ENCODE peak calls at places on chromosomes 6 and 20, in four cellular contexts. K is NT2/D1, A is small intestine, T is right cardiac atrium. N is an unnamed sample.

GRCh38 chr20:3710027-3710426 is 2.4 kb downstream of the SIGLEC1 start:
- DNase-seq in K (no peak), A (no peak), T (peak; percentile 36), N (no peak)

GRCh38 chr6:71768356-71768755 is 118.0 kb upstream of the RIMS1 start:
- DNase-seq in K (no peak), A (no peak), T (no peak), N (no peak)

GRCh38 chr6:19714415-19715165 is 122.6 kb upstream of the ID4 start:
- DNase-seq in K (no peak), A (no peak), T (no peak), N (no peak)

GRCh38 chr6:17872908-17873307 is 114.5 kb downstream of the KIF13A start:
- DNase-seq in K (no peak), A (no peak), T (no peak), N (no peak)

GRCh38 chr20:20466341-20466879 is 98.5 kb downstream of the INSM1 start:
- DNase-seq in K (no peak), A (no peak), T (no peak), N (no peak)

GRCh38 chr6:44942201-44942600 is 385.9 kb upstream of the RUNX2 start:
- DNase-seq in K (no peak), A (no peak), T (no peak), N (no peak)

GRCh38 chr6:142537612-142538478 is 236.0 kb downstream of the ADGRG6 start:
- DNase-seq in K (peak; percentile 15), A (peak; percentile 10), T (no peak), N (peak; percentile 11)

GRCh38 chr6:16690244-16691142 is 70.8 kb downstream of the ATXN1 start:
- DNase-seq in K (no peak), A (no peak), T (no peak), N (no peak)

GRCh38 chr6:96604420-96604819 is 41.5 kb downstream of the FHL5 start:
- DNase-seq in K (no peak), A (no peak), T (no peak), N (no peak)

GRCh38 chr20:58722379-58722778 is 29.8 kb downstream of the NPEPL1 start:
- DNase-seq in K (no peak), A (no peak), T (no peak), N (no peak)

GRCh38 chr6:37967651-37968050 is 148.1 kb downstream of the ZFAND3 start:
- DNase-seq in K (no peak), A (no peak), T (no peak), N (no peak)

GRCh38 chr6:14121936-14122344 is 4.4 kb downstream of the CD83 start:
- DNase-seq in K (no peak), A (no peak), T (no peak), N (no peak)

GRCh38 chr6:130381459-130382380 is 15.9 kb downstream of the TMEM200A start:
- DNase-seq in K (no peak), A (peak; percentile 56), T (no peak), N (no peak)

GRCh38 chr6:31707701-31708100 is 1.0 kb downstream of the LY6G6F start:
- DNase-seq in K (no peak), A (no peak), T (no peak), N (no peak)

GRCh38 chr20:50776122-50776795 is 18.6 kb upstream of the BCAS4 start:
- DNase-seq in K (no peak), A (no peak), T (no peak), N (no peak)

GRCh38 chr6:72826744-72827438 is 205.0 kb downstream of the KCNQ5 start:
- DNase-seq in K (no peak), A (no peak), T (no peak), N (no peak)

GRCh38 chr6:137870744-137871247 is 3.7 kb downstream of the TNFAIP3 start:
- DNase-seq in K (no peak), A (no peak), T (no peak), N (no peak)

GRCh38 chr20:16115891-16116577 is 457.2 kb downstream of the KIF16B start:
- DNase-seq in K (no peak), A (no peak), T (no peak), N (no peak)

GRCh38 chr20:33463332-33464101 is 20.0 kb upstream of the SNTA1 start:
- DNase-seq in K (no peak), A (no peak), T (no peak), N (no peak)

GRCh38 chr6:43900560-43901329 is 130.7 kb downstream of the VEGFA start:
- DNase-seq in K (no peak), A (peak; percentile 40), T (no peak), N (no peak)

GRCh38 chr6:35049885-35050284 is 91.3 kb downstream of the TCP11 start:
- DNase-seq in K (no peak), A (peak; percentile 33), T (peak; percentile 35), N (no peak)
- H3K4me3 ChIP-seq in K (no peak overlapping the region), A (no peak overlapping the region), T (no peak overlapping the region), N (no peak overlapping the region)

GRCh38 chr20:47221036-47221625 is 135.4 kb downstream of the ZMYND8 start:
- DNase-seq in K (no peak), A (no peak), T (no peak), N (no peak)
- H3K4me1 ChIP-seq in K (peaks cover 4% of the 10 kb centered on the region), A (no peaks in the 10 kb centered on the region), T (no peaks in the 10 kb centered on the region), N (no peaks in the 10 kb centered on the region)

GRCh38 chr6:36216559-36216958 is 20.0 kb downstream of the BRPF3 start:
- DNase-seq in K (no peak), A (peak; percentile 47), T (no peak), N (no peak)

GRCh38 chr6:36220211-36220610 is 23.7 kb downstream of the BRPF3 start:
- DNase-seq in K (no peak), A (peak; percentile 31), T (no peak), N (no peak)

GRCh38 chr6:36222924-36223323 is 26.4 kb downstream of the BRPF3 start:
- DNase-seq in K (no peak), A (peak; percentile 55), T (no peak), N (no peak)

GRCh38 chr6:36221674-36222073 is 25.1 kb downstream of the BRPF3 start:
- DNase-seq in K (no peak), A (peak; percentile 28), T (no peak), N (no peak)

DNA sequence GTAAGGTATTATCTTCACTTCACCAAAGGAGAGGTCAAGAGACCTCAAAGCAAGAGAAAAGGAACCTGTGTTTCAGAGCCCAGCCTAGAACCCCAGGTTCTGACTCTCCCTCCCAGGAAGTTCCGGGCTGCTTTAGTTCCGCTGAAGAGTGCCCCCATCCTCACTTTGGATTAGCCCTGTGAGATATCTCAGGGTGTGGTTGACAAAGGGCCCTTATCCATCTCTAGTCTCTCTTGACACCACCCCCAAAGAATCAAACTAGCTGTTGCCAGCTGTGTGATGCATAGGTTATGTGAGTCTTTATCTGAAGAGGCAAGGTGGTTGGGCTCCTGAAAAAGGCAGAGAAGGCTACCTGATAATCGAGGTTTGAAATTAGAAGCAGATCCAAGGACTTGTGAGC is 20.6 kb downstream of the BRPF3 start:
- DNase-seq in K (no peak), A (no peak), T (no peak), N (no peak)
- H3K4me3 ChIP-seq in K (no peak overlapping the region), A (no peak overlapping the region), T (no peak overlapping the region), N (no peak overlapping the region)

GRCh38 chr6:42369568-42369967 is 82.2 kb downstream of the TRERF1 start:
- DNase-seq in K (no peak), A (peak; percentile 80), T (no peak), N (no peak)
- H3K4me1 ChIP-seq in K (peaks cover 2% of the 10 kb centered on the region), A (no peaks in the 10 kb centered on the region), T (peaks cover 5% of the 10 kb centered on the region), N (no peaks in the 10 kb centered on the region)

GRCh38 chr6:109183109-109183508 is 87.8 kb downstream of the CEP57L1 start:
- DNase-seq in K (no peak), A (peak; percentile 41), T (no peak), N (no peak)
- H3K4me3 ChIP-seq in K (no peak overlapping the region), A (no peak overlapping the region), T (no peak overlapping the region), N (no peak overlapping the region)

DNA sequence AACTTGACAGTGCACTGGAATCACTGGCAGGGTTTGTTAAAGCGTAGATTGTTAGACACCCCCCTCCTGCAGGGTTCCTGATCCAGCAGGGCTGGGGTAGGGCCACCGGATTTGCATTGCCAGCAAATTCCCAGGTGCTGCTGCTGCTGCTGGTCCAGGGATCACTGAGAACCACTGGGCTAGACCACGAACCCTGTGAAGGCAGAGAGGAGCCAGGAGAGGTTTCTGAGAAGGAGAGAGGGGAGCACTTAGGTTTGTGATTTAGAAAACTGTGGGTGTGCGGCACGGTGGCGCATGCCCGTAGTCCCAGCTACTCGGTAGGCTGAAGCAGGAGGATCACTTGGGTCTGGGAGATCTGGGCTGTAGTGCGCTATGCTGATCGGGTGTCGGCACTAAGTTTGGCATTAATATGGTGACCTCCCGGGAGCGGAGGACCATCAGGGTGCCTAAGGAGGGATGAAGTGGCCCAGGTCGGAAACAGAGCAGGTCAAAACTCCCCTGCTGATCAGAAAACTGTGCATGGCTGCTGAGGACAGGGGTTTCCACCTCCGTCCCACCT is 53.6 kb upstream of the FAM83D start:
- DNase-seq in K (no peak), A (no peak), T (no peak), N (no peak)
- H3K4me1 ChIP-seq in K (peaks cover 12% of the 10 kb centered on the region), A (peaks cover 7% of the 10 kb centered on the region), T (peaks cover 8% of the 10 kb centered on the region), N (no peaks in the 10 kb centered on the region)

GRCh38 chr6:28750926-28751458 is 172.8 kb downstream of the TRIM27 start:
- DNase-seq in K (no peak), A (no peak), T (no peak), N (no peak)

GRCh38 chr6:28747083-28747630 is 176.6 kb downstream of the TRIM27 start:
- DNase-seq in K (no peak), A (no peak), T (no peak), N (peak; percentile 45)

GRCh38 chr6:28751963-28752350 is 171.8 kb downstream of the TRIM27 start:
- DNase-seq in K (no peak), A (no peak), T (no peak), N (no peak)

GRCh38 chr6:28751514-28751913 is 172.3 kb downstream of the TRIM27 start:
- DNase-seq in K (no peak), A (no peak), T (no peak), N (no peak)

GRCh38 chr6:28747631-28748157 is 176.1 kb downstream of the TRIM27 start:
- DNase-seq in K (no peak), A (no peak), T (no peak), N (peak; percentile 93)
- H3K4me3 ChIP-seq in K (peak overlapping the region; percentile 25), A (no peak overlapping the region), T (no peak overlapping the region), N (peak overlapping the region; percentile 28)

DNA sequence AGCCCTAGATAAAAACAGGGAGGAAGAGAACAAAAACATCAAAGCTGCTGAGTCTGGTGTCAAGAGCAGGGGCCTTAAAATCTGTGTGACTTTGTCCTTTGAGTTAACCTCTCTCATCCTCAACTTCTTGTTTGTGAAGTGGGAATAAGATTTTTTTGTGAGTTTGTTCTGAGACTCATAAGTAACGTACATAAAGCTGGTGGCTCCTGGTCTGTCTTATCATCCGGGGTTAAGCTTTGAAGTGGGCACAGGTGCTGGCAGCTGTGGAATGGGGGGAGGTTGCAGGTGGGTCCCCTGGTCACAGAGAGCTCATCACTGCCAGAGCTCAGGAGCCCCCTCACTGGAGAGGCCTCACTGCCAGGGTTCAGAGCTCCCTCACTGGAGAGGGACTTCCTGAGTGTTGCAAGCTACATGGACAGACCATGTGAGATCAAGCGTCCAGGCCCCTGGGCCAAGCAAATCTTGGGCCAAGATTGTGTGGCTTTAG is 174.1 kb downstream of the NRN1 start:
- DNase-seq in K (no peak), A (no peak), T (no peak), N (no peak)
- H3K4me1 ChIP-seq in K (no peaks in the 10 kb centered on the region), A (peaks cover 4% of the 10 kb centered on the region), T (no peaks in the 10 kb centered on the region), N (no peaks in the 10 kb centered on the region)